ENCODE peak calls at places on chromosomes 13 and 19, in ten cellular contexts. R is small intestine; W is heart left ventricle; J is CD4-positive, CD25-positive, alpha-beta regulatory T cell; F is amygdala; U is H4; T is RPMI7951; C is NCI-H748 treated with DMSO at 0.1 percent for 48 hours; P is fibroblast of the conjunctiva; L is iris pigment epithelial cell. A is an unnamed sample.

GRCh38 chr13:71861769-71862168 is 5.2 kb downstream of the DACH1 start:
- DNase-seq in T (no peak), R (no peak), J (no peak), W (no peak), L (no peak), U (no peak), F (no peak), C (peak; percentile 44), P (no peak), A (no peak)

GRCh38 chr19:13270514-13271105 is 120.4 kb downstream of the IER2 start:
- DNase-seq in C (no peak), P (no peak), F (no peak), U (no peak), R (no peak), T (no peak), W (no peak), J (no peak), L (no peak), A (no peak)

GRCh38 chr19:18612772-18613588 is at the start of gene TMEM59L:
- DNase-seq in F (peak; percentile 41), J (no peak), L (no peak), U (no peak), R (no peak), W (no peak), P (no peak), T (no peak), C (no peak), A (no peak)

GRCh38 chr13:30998548-30999140 is 66.2 kb downstream of the TEX26 start:
- DNase-seq in L (peak; percentile 49), W (no peak), P (peak; percentile 56), F (peak; percentile 22), U (no peak), T (no peak), J (no peak), C (peak; percentile 81), R (no peak), A (no peak)

GRCh38 chr13:55627221-55627620 is 1513.5 kb upstream of the PRR20A start:
- DNase-seq in W (no peak), L (no peak), T (no peak), U (no peak), F (no peak), P (no peak), J (no peak), R (no peak), C (no peak), A (no peak)

GRCh38 chr13:52104624-52105023 is 24.2 kb downstream of the NEK5 start:
- DNase-seq in T (no peak), U (no peak), R (no peak), J (no peak), L (peak; percentile 4), C (no peak), P (peak; percentile 47), F (no peak), W (no peak), A (no peak)

GRCh38 chr19:934865-935422 is 9.1 kb downstream of the ARID3A start:
- DNase-seq in L (peak; percentile 70), P (peak; percentile 73), T (peak; percentile 89), C (no peak), R (peak; percentile 57), W (peak; percentile 94), U (peak; percentile 85), F (peak; percentile 66), J (no peak), A (no peak)

GRCh38 chr19:34936184-34936583 is 9.5 kb downstream of the ZNF30 start:
- DNase-seq in C (no peak), U (no peak), F (no peak), P (no peak), L (no peak), R (no peak), W (no peak), T (no peak), J (no peak), A (no peak)

GRCh38 chr13:50200988-50201387 is 185.7 kb downstream of the KCNRG start:
- DNase-seq in U (no peak), C (no peak), W (no peak), P (no peak), J (no peak), R (no peak), T (no peak), F (no peak), L (peak; percentile 14), A (no peak)

GRCh38 chr19:47284324-47284899 is 9.7 kb downstream of the INAFM1 start:
- DNase-seq in P (peak; percentile 48), L (peak; percentile 56), U (peak; percentile 62), F (no peak), T (peak; percentile 62), R (peak; percentile 60), J (peak; percentile 77), W (no peak), C (peak; percentile 70), A (peak; percentile 61)

GRCh38 chr19:33872445-33873320 is 76.0 kb downstream of the KCTD15 start:
- DNase-seq in T (peak; percentile 94), J (no peak), U (no peak), W (no peak), C (no peak), F (no peak), L (no peak), P (no peak), R (no peak), A (no peak)

GRCh38 chr19:34990578-34991192 is 9.4 kb upstream of the GRAMD1A start:
- DNase-seq in J (no peak), F (no peak), R (no peak), L (no peak), U (no peak), T (no peak), C (no peak), W (no peak), P (no peak), A (no peak)

GRCh38 chr13:99740261-99740979 is 231.1 kb downstream of the ZIC5 start:
- DNase-seq in U (no peak), T (no peak), C (no peak), W (no peak), R (no peak), J (no peak), P (no peak), L (no peak), F (no peak), A (peak; percentile 46)

GRCh38 chr13:36051082-36051481 is 80.1 kb downstream of the DCLK1 start:
- DNase-seq in P (no peak), W (no peak), J (no peak), F (no peak), R (no peak), T (no peak), C (no peak), U (no peak), L (no peak), A (no peak)

GRCh38 chr19:33779849-33780248 is 16.8 kb upstream of the KCTD15 start:
- DNase-seq in P (no peak), F (no peak), T (no peak), W (no peak), L (no peak), C (no peak), J (no peak), U (no peak), R (no peak), A (no peak)

GRCh38 chr13:75405976-75406703 is 75.8 kb downstream of the TBC1D4 start:
- DNase-seq in W (no peak), R (no peak), F (no peak), L (no peak), U (no peak), P (peak; percentile 32), T (no peak), J (no peak), C (no peak), A (no peak)

GRCh38 chr19:44720945-44721344 is 22.0 kb downstream of the CEACAM16 start:
- DNase-seq in T (no peak), P (no peak), F (no peak), L (no peak), J (no peak), U (no peak), C (no peak), W (no peak), R (no peak), A (no peak)

GRCh38 chr13:110664074-110664473 is 41.8 kb downstream of the CARS2 start:
- DNase-seq in U (no peak), J (no peak), R (no peak), T (no peak), C (no peak), W (no peak), F (no peak), P (no peak), L (no peak), A (no peak)

GRCh38 chr19:18735752-18736151 is 52.3 kb downstream of the CRTC1 start:
- DNase-seq in F (peak; percentile 27), J (no peak), T (no peak), W (no peak), C (no peak), L (no peak), R (no peak), P (no peak), U (no peak), A (no peak)

GRCh38 chr13:19864018-19864338 is 529 bp upstream of the ZMYM5 start:
- DNase-seq in R (peak; percentile 68), W (peak; percentile 84), J (peak; percentile 75), T (peak; percentile 80), F (peak; percentile 73), L (peak; percentile 85), U (peak; percentile 48), P (peak; percentile 80), C (peak; percentile 71), A (peak; percentile 84)

GRCh38 chr13:26445092-26445491 is 112.4 kb upstream of the WASF3 start:
- DNase-seq in U (no peak), W (no peak), J (no peak), T (no peak), R (no peak), F (no peak), C (no peak), P (no peak), L (no peak), A (peak; percentile 31)

GRCh38 chr13:113805431-113806103 is 46.5 kb downstream of the TMEM255B start:
- DNase-seq in F (no peak), L (no peak), U (no peak), W (no peak), T (no peak), J (no peak), C (no peak), P (no peak), R (no peak), A (no peak)

GRCh38 chr13:48278806-48279205 is 24.7 kb upstream of the RB1 start:
- DNase-seq in L (no peak), P (no peak), U (no peak), J (no peak), R (no peak), W (no peak), C (peak; percentile 46), T (no peak), F (no peak), A (no peak)

GRCh38 chr19:4988770-4989251 is 19.9 kb downstream of the KDM4B start:
- DNase-seq in C (no peak), T (peak; percentile 42), J (no peak), P (peak; percentile 24), W (peak; percentile 74), R (no peak), U (no peak), F (no peak), L (peak; percentile 77), A (peak; percentile 93)

GRCh38 chr19:42343344-42344110 is 18.1 kb downstream of the MEGF8 start:
- DNase-seq in U (no peak), F (no peak), P (no peak), C (no peak), W (no peak), T (no peak), L (no peak), J (no peak), R (no peak), A (peak; percentile 28)

GRCh38 chr19:16338470-16339360 is 14.1 kb downstream of the KLF2 start:
- DNase-seq in T (peak; percentile 99), U (peak; percentile 94), P (peak; percentile 24), L (peak; percentile 90), C (no peak), W (peak; percentile 46), J (peak; percentile 87), F (no peak), R (no peak), A (peak; percentile 42)

GRCh38 chr13:99484405-99484981 is 16.8 kb upstream of the TM9SF2 start:
- DNase-seq in R (peak; percentile 31), C (no peak), J (peak; percentile 70), L (peak; percentile 98), T (peak; percentile 32), U (peak; percentile 69), F (no peak), P (peak; percentile 57), W (no peak), A (no peak)

GRCh38 chr19:50266896-50267295 is 62.3 kb downstream of the KCNC3 start:
- DNase-seq in W (no peak), C (no peak), R (peak; percentile 53), U (no peak), J (peak; percentile 14), P (no peak), T (no peak), F (no peak), L (no peak), A (peak; percentile 87)